ENCODE peak calls at places on chromosomes 4 and X, in six cellular contexts. C is cardiac fibroblast, P is HT1080, M is NCI-H2081, A is A549, G is M059J. H is an unnamed sample.

GRCh38 chr4:165204462-165204830 is 2.9 kb upstream of the KLHL2 start:
- DNase-seq in M (no peak), C (peak), G (peak), P (peak), A (no peak), H (no peak)

GRCh38 chr4:164874791-164875190 is 2.2 kb upstream of the APELA start:
- DNase-seq in M (no peak), G (no peak), A (no peak), P (no peak), C (no peak), H (no peak)

GRCh38 chr4:186844059-186844681 is 120.5 kb upstream of the FAT1 start:
- DNase-seq in M (no peak), P (peak), G (peak), C (peak), A (no peak), H (no peak)

GRCh38 chr4:94534401-94535312 is 82.9 kb downstream of the PDLIM5 start:
- DNase-seq in A (no peak), P (no peak), C (no peak), M (no peak), G (no peak), H (no peak)

GRCh38 chrX:56798866-56799864 is 70.1 kb downstream of the NBDY start:
- DNase-seq in M (peak), P (no peak), G (no peak), C (no peak), A (no peak), H (peak)

GRCh38 chr4:178387756-178388155 is 945.5 kb upstream of the AGA start:
- DNase-seq in G (peak), M (no peak), A (no peak), P (no peak), C (no peak), H (no peak)

GRCh38 chrX:84153538-84153937 is 34.5 kb downstream of the RPS6KA6 start:
- DNase-seq in G (no peak), M (no peak), C (no peak), A (no peak), P (no peak), H (no peak)

GRCh38 chr4:91288702-91289311 is 1015.0 kb upstream of the GRID2 start:
- DNase-seq in M (peak), C (no peak), P (peak), G (no peak), A (no peak), H (no peak)

GRCh38 chrX:119622356-119623232 is 16.4 kb upstream of the NKRF start:
- DNase-seq in P (peak), G (peak), C (peak), A (no peak), M (peak), H (no peak)

GRCh38 chr4:168257663-168258235 is 60.8 kb downstream of the DDX60 start:
- DNase-seq in A (no peak), G (no peak), P (no peak), M (no peak), C (no peak), H (no peak)

GRCh38 chrX:153981771-153982533 is 9.4 kb downstream of the TMEM187 start:
- DNase-seq in A (no peak), C (no peak), P (no peak), G (no peak), M (no peak), H (no peak)

GRCh38 chr4:146076081-146076480 is 99.4 kb upstream of the LSM6 start:
- DNase-seq in M (no peak), G (no peak), P (no peak), A (no peak), C (no peak), H (no peak)

GRCh38 chrX:149267878-149268813 is 237.0 kb downstream of the IDS start:
- DNase-seq in C (no peak), P (no peak), A (no peak), M (no peak), G (no peak), H (no peak)

GRCh38 chrX:43707812-43708548 is 51.9 kb downstream of the MAOA start:
- DNase-seq in G (peak), M (no peak), C (peak), A (no peak), P (no peak), H (peak)

GRCh38 chr4:144666539-144667175 is 20.7 kb downstream of the HHIP start:
- DNase-seq in G (peak), A (no peak), C (peak), M (no peak), P (peak), H (no peak)

GRCh38 chrX:52574416-52575275 is 57.8 kb upstream of the XAGE1B start:
- DNase-seq in A (peak), P (peak), M (peak), G (peak), C (peak), H (peak)

GRCh38 chrX:39519213-39519544 is 578.6 kb downstream of the BCOR start:
- DNase-seq in G (peak), A (no peak), P (no peak), C (peak), M (peak), H (no peak)

GRCh38 chr4:36285784-36286480 is 4.5 kb downstream of the DTHD1 start:
- DNase-seq in A (no peak), M (no peak), P (peak), G (peak), C (peak), H (no peak)

GRCh38 chr4:110867981-110868380 is 245.1 kb upstream of the PITX2 start:
- DNase-seq in A (no peak), G (no peak), P (no peak), M (no peak), C (no peak), H (no peak)

GRCh38 chr4:126018274-126018673 is 703.5 kb downstream of the FAT4 start:
- DNase-seq in A (no peak), G (no peak), M (no peak), C (no peak), P (no peak), H (no peak)

GRCh38 chr4:73222466-73223257 is 35.9 kb downstream of the ANKRD17 start:
- DNase-seq in M (peak), G (peak), C (peak), A (peak), P (peak), H (peak)

GRCh38 chrX:40132751-40133150 is 35.0 kb upstream of the BCOR start:
- DNase-seq in C (peak), M (no peak), P (peak), G (peak), A (peak), H (peak)

GRCh38 chrX:88425739-88426138 is 321.3 kb upstream of the CPXCR1 start:
- DNase-seq in P (peak), A (peak), G (no peak), C (peak), M (peak), H (no peak)

GRCh38 chr4:47278631-47279030 is 184.9 kb downstream of the COMMD8 start:
- DNase-seq in A (no peak), P (no peak), C (no peak), G (peak), M (peak), H (no peak)

GRCh38 chr4:95660719-95661118 is 111.9 kb upstream of the UNC5C start:
- DNase-seq in P (no peak), A (no peak), G (no peak), C (no peak), M (no peak), H (no peak)

GRCh38 chrX:107602694-107603239 is 25.5 kb upstream of the PRPS1 start:
- DNase-seq in G (no peak), M (no peak), C (no peak), A (no peak), P (no peak), H (no peak)

GRCh38 chr4:64144994-64145393 is 264.3 kb downstream of the TECRL start:
- DNase-seq in M (peak), A (peak), G (no peak), C (no peak), P (no peak), H (no peak)

GRCh38 chr4:88382621-88383020 is 4.0 kb downstream of the HERC6 start:
- DNase-seq in C (peak), G (peak), A (peak), M (no peak), P (no peak), H (no peak)

GRCh38 chrX:136597954-136598353 is 50.0 kb upstream of the CD40LG start:
- DNase-seq in G (no peak), P (no peak), C (no peak), A (no peak), M (no peak), H (peak)

GRCh38 chr4:82044141-82044993 is 329.4 kb downstream of the HNRNPD start:
- DNase-seq in P (peak), M (peak), C (peak), A (peak), G (peak), H (peak)

GRCh38 chr4:146844761-146845160 is 100.9 kb downstream of the TTC29 start:
- DNase-seq in A (no peak), C (no peak), G (no peak), P (no peak), M (no peak), H (no peak)

GRCh38 chr4:108385076-108385475 is 216.3 kb upstream of the LEF1 start:
- DNase-seq in G (peak), P (peak), M (no peak), C (no peak), A (no peak), H (no peak)

GRCh38 chrX:48493890-48494364 is 14.9 kb upstream of the PORCN start:
- DNase-seq in C (peak), M (peak), G (peak), P (no peak), A (no peak), H (no peak)

GRCh38 chr4:136241221-136241986 is 1290.9 kb downstream of the PCDH18 start:
- DNase-seq in G (peak), P (peak), M (no peak), A (no peak), C (no peak), H (no peak)

GRCh38 chr4:152255437-152255836 is 280.5 kb downstream of the FBXW7 start:
- DNase-seq in A (no peak), P (peak), G (peak), M (peak), C (peak), H (no peak)

GRCh38 chr4:114386637-114387233 is 211.9 kb upstream of the UGT8 start:
- DNase-seq in P (peak), C (peak), A (peak), M (peak), G (peak), H (no peak)

GRCh38 chrX:104137496-104137895 is 19.3 kb downstream of the SLC25A53 start:
- DNase-seq in M (no peak), P (peak), A (peak), G (peak), C (peak), H (no peak)